ENCODE peak calls at places on chromosome 2, in nine cellular contexts. B is central memory CD4-positive, alpha-beta T cell; C is non-pigmented ciliary epithelial cell; G is MCF 10A; D is kidney; J is ELR; X is NCI-H1092 treated with DMSO at 0.1 percent for 48 hours; M is NCI-H460; H is BJ. N is an unnamed sample.

GRCh38 chr2:15009681-15010080 is 377.2 kb downstream of the LRATD1 start:
- DNase-seq in G (peak), C (no peak), D (no peak), J (peak), H (no peak), M (no peak), B (no peak), X (no peak), N (no peak)

GRCh38 chr2:101981484-101981883 is 10.3 kb upstream of the IL1R2 start:
- DNase-seq in H (no peak), J (no peak), C (no peak), M (no peak), D (no peak), X (no peak), B (no peak), G (no peak), N (peak)

GRCh38 chr2:29420484-29420883 is 305.3 kb downstream of the CLIP4 start:
- DNase-seq in G (no peak), C (no peak), X (no peak), J (no peak), M (no peak), H (no peak), D (no peak), B (no peak), N (no peak)

GRCh38 chr2:85171916-85172315 is 38.7 kb downstream of the TCF7L1 start:
- DNase-seq in M (no peak), B (no peak), H (no peak), J (no peak), G (no peak), C (no peak), X (no peak), D (no peak), N (no peak)

GRCh38 chr2:37653093-37653492 is 18.3 kb downstream of the CDC42EP3 start:
- DNase-seq in G (no peak), J (no peak), C (no peak), D (no peak), B (no peak), H (no peak), X (no peak), M (no peak), N (no peak)

GRCh38 chr2:60054571-60055340 is 498.7 kb downstream of the BCL11A start:
- DNase-seq in G (no peak), C (no peak), D (no peak), B (no peak), J (no peak), X (no peak), H (no peak), M (no peak), N (peak)

GRCh38 chr2:102301867-102302362 is 9.4 kb upstream of the IL1RL1 start:
- DNase-seq in G (peak), D (no peak), M (peak), H (no peak), B (peak), C (no peak), J (peak), X (no peak), N (no peak)

GRCh38 chr2:128805237-128805636 is 486.6 kb upstream of the HS6ST1 start:
- DNase-seq in X (no peak), D (no peak), M (no peak), B (no peak), J (no peak), G (peak), H (no peak), C (no peak), N (no peak)

GRCh38 chr2:128625966-128626757 is 307.5 kb upstream of the HS6ST1 start:
- DNase-seq in X (no peak), B (no peak), J (no peak), C (no peak), M (no peak), G (no peak), H (no peak), D (peak), N (no peak)

GRCh38 chr2:29627366-29627765 is 294.0 kb downstream of the ALK start:
- DNase-seq in H (peak), D (no peak), X (no peak), M (no peak), J (peak), C (peak), B (no peak), G (peak), N (no peak)

GRCh38 chr2:174603280-174603679 is 5.7 kb upstream of the WIPF1 start:
- DNase-seq in H (no peak), M (no peak), C (no peak), B (peak), D (no peak), X (peak), G (peak), J (peak), N (no peak)

GRCh38 chr2:71082402-71083252 is 14.2 kb downstream of the NAGK start:
- DNase-seq in B (no peak), H (no peak), X (no peak), J (no peak), C (no peak), G (no peak), D (no peak), M (no peak), N (no peak)

GRCh38 chr2:239263937-239264837 is 136.6 kb downstream of the HDAC4 start:
- DNase-seq in C (no peak), G (peak), M (no peak), J (no peak), D (peak), X (no peak), B (peak), H (no peak), N (peak)

GRCh38 chr2:178514664-178515063 is 34.4 kb downstream of the PLEKHA3 start:
- DNase-seq in B (peak), D (no peak), G (peak), C (peak), M (no peak), X (no peak), J (peak), H (no peak), N (no peak)

GRCh38 chr2:96839875-96840850 is 3.7 kb downstream of the ANKRD23 start:
- DNase-seq in C (no peak), H (no peak), B (no peak), D (peak), M (no peak), G (no peak), J (no peak), X (no peak), N (no peak)

GRCh38 chr2:177078416-177078815 is 134.2 kb upstream of the HNRNPA3 start:
- DNase-seq in J (no peak), C (no peak), D (no peak), G (peak), H (no peak), B (no peak), X (no peak), M (no peak), N (no peak)

GRCh38 chr2:45532171-45532570 is 78.9 kb downstream of the SRBD1 start:
- DNase-seq in J (no peak), X (no peak), M (no peak), B (no peak), G (no peak), C (no peak), D (no peak), H (no peak), N (no peak)

GRCh38 chr2:173631123-173631450 is 276.4 kb downstream of the CDCA7 start:
- DNase-seq in D (peak), X (no peak), B (no peak), G (no peak), J (peak), C (no peak), M (no peak), H (peak), N (no peak)

GRCh38 chr2:72719416-72719815 is 106.4 kb downstream of the EXOC6B start:
- DNase-seq in M (no peak), G (peak), D (no peak), C (no peak), B (no peak), J (peak), H (no peak), X (no peak), N (no peak)

GRCh38 chr2:128765822-128766221 is 447.2 kb upstream of the HS6ST1 start:
- DNase-seq in H (no peak), J (no peak), M (no peak), C (no peak), G (no peak), X (no peak), D (no peak), B (no peak), N (peak)

GRCh38 chr2:69973335-69973735 is 11.9 kb upstream of the ASPRV1 start:
- DNase-seq in X (no peak), B (no peak), C (no peak), J (no peak), D (peak), G (no peak), H (peak), M (no peak), N (no peak)

GRCh38 chr2:161586517-161587167 is 37.6 kb upstream of the SLC4A10 start:
- DNase-seq in X (peak), G (peak), M (peak), D (no peak), J (peak), H (peak), C (peak), B (peak), N (no peak)

GRCh38 chr2:232624554-232624842 is 8.9 kb upstream of the EFHD1 start:
- DNase-seq in B (no peak), D (no peak), H (no peak), X (no peak), M (no peak), J (peak), C (no peak), G (peak), N (no peak)

GRCh38 chr2:173402405-173402974 is 47.8 kb downstream of the CDCA7 start:
- DNase-seq in H (peak), M (peak), C (peak), B (peak), G (peak), D (peak), X (peak), J (peak), N (peak)

GRCh38 chr2:10460366-10460796 is 12.3 kb upstream of the ODC1 start:
- DNase-seq in M (no peak), G (no peak), B (no peak), J (no peak), D (no peak), C (no peak), H (no peak), X (no peak), N (no peak)

GRCh38 chr2:70607121-70607551 is 53.5 kb upstream of the TGFA start:
- DNase-seq in H (no peak), J (peak), X (no peak), D (no peak), C (no peak), M (no peak), G (peak), B (no peak), N (no peak)

GRCh38 chr2:129193961-129194360 is 785.5 kb upstream of the RAB6C start:
- DNase-seq in M (no peak), G (no peak), J (no peak), C (no peak), H (no peak), D (no peak), B (no peak), X (no peak), N (no peak)

GRCh38 chr2:3113769-3114168 is 263.8 kb downstream of the EIPR1 start:
- DNase-seq in H (no peak), D (no peak), C (no peak), M (no peak), X (no peak), J (no peak), G (no peak), B (no peak), N (no peak)

GRCh38 chr2:145623136-145623535 is 1103.2 kb upstream of the ZEB2 start:
- DNase-seq in J (peak), M (no peak), B (no peak), C (peak), D (no peak), G (no peak), H (no peak), X (no peak), N (no peak)

GRCh38 chr2:24313744-24314632 is 46.3 kb downstream of the ITSN2 start:
- DNase-seq in G (peak), H (no peak), D (no peak), C (peak), J (peak), B (no peak), M (no peak), X (no peak), N (no peak)

GRCh38 chr2:148568597-148568996 is 76.0 kb upstream of the EPC2 start:
- DNase-seq in B (peak), C (no peak), J (no peak), G (no peak), X (no peak), M (no peak), H (no peak), D (no peak), N (no peak)

N was measured in cardiac septum.